ENCODE peak calls at places on chromosomes 4 and X, in four cellular contexts. I, W, S and N are unnamed samples.

GRCh38 chrX:71536285-71536684 is 3.4 kb downstream of the OGT start:
- DNase-seq in I (no peak), W (no peak), S (no peak), N (no peak)

GRCh38 chrX:136154998-136155397 is 7.7 kb downstream of the FHL1 start:
- DNase-seq in I (no peak), W (no peak), S (no peak), N (no peak)

GRCh38 chr4:106316773-106317409 is 541 bp downstream of the AIMP1 start:
- DNase-seq in I (no peak), W (no peak), S (no peak), N (no peak)

GRCh38 chrX:123731987-123732678 is 719 bp downstream of the THOC2 start:
- DNase-seq in I (no peak), W (no peak), S (peak; percentile 34), N (no peak)

GRCh38 chr4:20778896-20779295 is 78.6 kb downstream of the PACRGL start:
- DNase-seq in I (no peak), W (no peak), S (no peak), N (no peak)

GRCh38 chrX:152632445-152633097 is 5.1 kb upstream of the GABRQ start:
- DNase-seq in I (peak; percentile 20), W (peak; percentile 31), S (peak; percentile 27), N (no peak)

GRCh38 chr4:81214518-81215218 is 354 bp downstream of the PRKG2 start:
- DNase-seq in I (no peak), W (peak; percentile 29), S (peak; percentile 54), N (no peak)

GRCh38 chr4:39044364-39044946 is 12.2 kb upstream of the TMEM156 start:
- DNase-seq in I (peak; percentile 95), W (peak; percentile 91), S (peak; percentile 88), N (peak; percentile 97)

GRCh38 chr4:41129128-41129754 is 85.1 kb downstream of the APBB2 start:
- DNase-seq in I (no peak), W (no peak), S (no peak), N (no peak)

GRCh38 chr4:87012265-87012953 is 77.6 kb downstream of the AFF1 start:
- DNase-seq in I (peak; percentile 7), W (no peak), S (no peak), N (no peak)
- H3K27ac ChIP-seq in I (no peak overlapping the region), W (no peak overlapping the region), S (no peak overlapping the region), N (no peak overlapping the region)

GRCh38 chrX:96564595-96564994 is 120.0 kb upstream of the DIAPH2 start:
- DNase-seq in I (no peak), W (no peak), S (no peak), N (no peak)
- H3K27ac ChIP-seq in I (no peak overlapping the region), W (no peak overlapping the region), S (no peak overlapping the region), N (no peak overlapping the region)

DNA sequence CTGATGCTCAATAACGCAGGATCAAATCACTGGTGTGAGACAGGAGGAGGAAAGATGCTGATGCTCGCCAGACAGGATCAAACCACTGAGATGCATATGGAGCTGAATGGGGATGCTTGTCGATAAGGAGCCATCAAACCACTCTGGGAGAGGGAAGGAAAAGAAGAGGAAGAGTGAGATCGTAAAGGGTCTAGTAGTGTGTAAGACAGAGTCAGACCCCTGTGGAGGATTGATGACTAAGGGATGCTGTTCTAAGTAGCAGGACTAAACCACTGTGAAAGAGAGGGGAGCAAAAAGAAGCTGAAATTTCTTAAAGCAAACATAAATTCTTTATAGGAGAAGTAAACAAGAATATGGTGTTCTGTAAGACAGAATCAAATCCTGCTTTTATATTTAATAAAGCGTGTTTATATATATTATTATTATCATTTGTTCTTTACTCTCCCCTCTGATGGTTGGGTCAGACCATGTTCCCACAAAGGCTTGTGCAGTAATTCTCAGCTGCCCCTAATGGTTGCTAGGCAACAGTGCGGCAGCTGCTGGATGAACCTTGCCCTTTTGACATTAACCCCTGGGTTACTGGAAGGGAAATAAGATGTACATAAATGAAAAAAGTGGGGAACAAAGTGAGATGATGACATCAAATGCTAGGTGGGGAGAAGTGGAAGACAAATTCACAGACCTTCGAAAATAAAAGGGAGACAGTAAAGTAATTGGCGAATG is 432.4 kb upstream of the FGF16 start:
- DNase-seq in I (no peak), W (peak; percentile 74), S (no peak), N (no peak)
- H3K27ac ChIP-seq in I (no peak overlapping the region), W (peak overlapping the region; percentile 98), S (no peak overlapping the region), N (no peak overlapping the region)

DNA sequence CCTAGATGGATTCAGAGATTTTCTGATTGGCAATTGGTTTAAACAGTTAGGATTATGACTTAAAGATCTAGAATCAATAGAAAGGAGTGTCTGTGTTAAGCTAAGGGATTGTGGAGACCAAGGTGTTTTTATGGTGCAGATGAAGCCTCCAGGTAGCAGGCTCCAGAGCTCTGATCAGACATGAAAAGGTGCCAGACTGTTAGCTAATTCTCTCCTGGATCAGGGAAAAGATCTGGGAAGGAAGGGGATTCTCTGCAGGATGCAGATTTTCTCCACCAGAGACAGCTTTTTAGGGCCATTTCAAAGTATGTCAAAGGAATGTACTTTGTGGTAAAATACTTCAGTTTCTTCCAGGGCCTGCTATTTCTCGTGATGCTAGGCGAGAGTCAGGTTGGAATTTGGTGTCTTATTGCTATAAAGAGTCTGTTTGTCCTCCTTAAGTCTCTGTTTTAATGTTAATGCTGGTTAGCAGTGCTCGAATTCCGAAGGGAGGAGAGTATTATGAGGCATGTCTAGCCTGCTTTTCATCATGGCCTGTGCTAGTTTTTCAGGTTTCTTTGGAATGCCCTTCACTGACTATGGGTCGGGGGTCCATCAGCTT is 12.0 kb upstream of the GPR78 start:
- DNase-seq in I (no peak), W (no peak), S (no peak), N (no peak)
- H3K27ac ChIP-seq in I (no peak overlapping the region), W (no peak overlapping the region), S (no peak overlapping the region), N (no peak overlapping the region)